ENCODE peak calls at places on chromosomes 11 and 22, in five cellular contexts. One of them, this sample, is unnamed.
A peak's percentile ranks its signal among the peaks of the same experiment; 100 is the strongest.

GRCh38 chr11:121895919-121896318 is 220.1 kb downstream of the BLID start:
- DNase-seq in heart left ventricle: no peak
- DNase-seq in trophoblast cell: no peak
- DNase-seq in stimulated activated CD8-positive, alpha-beta memory T cell treated with anti-CD3 and anti-CD28 coated beads, Interleukin-12 subunit alpha, Interleukin-12 subunit beta, amount 100 ng/mL, for 1 hour: no peak
- DNase-seq in activated CD8-positive, alpha-beta memory T cell treated with anti-CD3 and anti-CD28 coated beads, Interleukin-2, amount 50 U/mL, for 48 hours: no peak
- DNase-seq in this sample: no peak

GRCh38 chr11:12386745-12387144 is 9.4 kb downstream of the PARVA start:
- DNase-seq in heart left ventricle: no peak
- DNase-seq in activated CD8-positive, alpha-beta memory T cell treated with anti-CD3 and anti-CD28 coated beads, Interleukin-2, amount 50 U/mL, for 48 hours: no peak
- DNase-seq in stimulated activated CD8-positive, alpha-beta memory T cell treated with anti-CD3 and anti-CD28 coated beads, Interleukin-12 subunit alpha, Interleukin-12 subunit beta, amount 100 ng/mL, for 1 hour: no peak
- DNase-seq in trophoblast cell: no peak
- DNase-seq in this sample: no peak

GRCh38 chr22:46546466-46547178 is 9.2 kb upstream of the CELSR1 start:
- DNase-seq in stimulated activated CD8-positive, alpha-beta memory T cell treated with anti-CD3 and anti-CD28 coated beads, Interleukin-12 subunit alpha, Interleukin-12 subunit beta, amount 100 ng/mL, for 1 hour: no peak
- DNase-seq in heart left ventricle: peak; percentile 87
- DNase-seq in trophoblast cell: peak; percentile 43
- DNase-seq in activated CD8-positive, alpha-beta memory T cell treated with anti-CD3 and anti-CD28 coated beads, Interleukin-2, amount 50 U/mL, for 48 hours: no peak
- DNase-seq in this sample: peak; percentile 49

GRCh38 chr11:73344191-73344607 is 32.0 kb upstream of the RELT start:
- DNase-seq in trophoblast cell: no peak
- DNase-seq in stimulated activated CD8-positive, alpha-beta memory T cell treated with anti-CD3 and anti-CD28 coated beads, Interleukin-12 subunit alpha, Interleukin-12 subunit beta, amount 100 ng/mL, for 1 hour: no peak
- DNase-seq in activated CD8-positive, alpha-beta memory T cell treated with anti-CD3 and anti-CD28 coated beads, Interleukin-2, amount 50 U/mL, for 48 hours: no peak
- DNase-seq in heart left ventricle: peak; percentile 81
- DNase-seq in this sample: no peak

GRCh38 chr11:47998345-47998732 is 18.0 kb downstream of the PTPRJ start:
- DNase-seq in stimulated activated CD8-positive, alpha-beta memory T cell treated with anti-CD3 and anti-CD28 coated beads, Interleukin-12 subunit alpha, Interleukin-12 subunit beta, amount 100 ng/mL, for 1 hour: no peak
- DNase-seq in trophoblast cell: no peak
- DNase-seq in heart left ventricle: no peak
- DNase-seq in activated CD8-positive, alpha-beta memory T cell treated with anti-CD3 and anti-CD28 coated beads, Interleukin-2, amount 50 U/mL, for 48 hours: no peak
- DNase-seq in this sample: no peak

GRCh38 chr11:10878408-10879214 is 20.8 kb upstream of the ZBED5 start:
- DNase-seq in stimulated activated CD8-positive, alpha-beta memory T cell treated with anti-CD3 and anti-CD28 coated beads, Interleukin-12 subunit alpha, Interleukin-12 subunit beta, amount 100 ng/mL, for 1 hour: peak; percentile 9
- DNase-seq in activated CD8-positive, alpha-beta memory T cell treated with anti-CD3 and anti-CD28 coated beads, Interleukin-2, amount 50 U/mL, for 48 hours: no peak
- DNase-seq in trophoblast cell: no peak
- DNase-seq in heart left ventricle: no peak
- DNase-seq in this sample: no peak

GRCh38 chr11:62611705-62612365 is 740 bp downstream of the EML3 start:
- DNase-seq in stimulated activated CD8-positive, alpha-beta memory T cell treated with anti-CD3 and anti-CD28 coated beads, Interleukin-12 subunit alpha, Interleukin-12 subunit beta, amount 100 ng/mL, for 1 hour: no peak
- DNase-seq in activated CD8-positive, alpha-beta memory T cell treated with anti-CD3 and anti-CD28 coated beads, Interleukin-2, amount 50 U/mL, for 48 hours: peak; percentile 80
- DNase-seq in heart left ventricle: peak; percentile 66
- DNase-seq in trophoblast cell: no peak
- DNase-seq in this sample: peak; percentile 65

GRCh38 chr11:41522899-41523672 is 63.6 kb upstream of the LRRC4C start:
- DNase-seq in stimulated activated CD8-positive, alpha-beta memory T cell treated with anti-CD3 and anti-CD28 coated beads, Interleukin-12 subunit alpha, Interleukin-12 subunit beta, amount 100 ng/mL, for 1 hour: no peak
- DNase-seq in trophoblast cell: no peak
- DNase-seq in heart left ventricle: no peak
- DNase-seq in activated CD8-positive, alpha-beta memory T cell treated with anti-CD3 and anti-CD28 coated beads, Interleukin-2, amount 50 U/mL, for 48 hours: no peak
- DNase-seq in this sample: no peak

GRCh38 chr11:112050721-112051120 is 23.1 kb downstream of the PIH1D2 start:
- DNase-seq in trophoblast cell: no peak
- DNase-seq in heart left ventricle: no peak
- DNase-seq in stimulated activated CD8-positive, alpha-beta memory T cell treated with anti-CD3 and anti-CD28 coated beads, Interleukin-12 subunit alpha, Interleukin-12 subunit beta, amount 100 ng/mL, for 1 hour: no peak
- DNase-seq in activated CD8-positive, alpha-beta memory T cell treated with anti-CD3 and anti-CD28 coated beads, Interleukin-2, amount 50 U/mL, for 48 hours: no peak
- DNase-seq in this sample: no peak

GRCh38 chr11:1559103-1559951 is 12.7 kb downstream of the DUSP8 start:
- DNase-seq in heart left ventricle: peak; percentile 91
- DNase-seq in trophoblast cell: no peak
- DNase-seq in activated CD8-positive, alpha-beta memory T cell treated with anti-CD3 and anti-CD28 coated beads, Interleukin-2, amount 50 U/mL, for 48 hours: no peak
- DNase-seq in stimulated activated CD8-positive, alpha-beta memory T cell treated with anti-CD3 and anti-CD28 coated beads, Interleukin-12 subunit alpha, Interleukin-12 subunit beta, amount 100 ng/mL, for 1 hour: no peak
- DNase-seq in this sample: peak; percentile 52

GRCh38 chr11:59174664-59175033 is 2.7 kb downstream of the DTX4 start:
- DNase-seq in stimulated activated CD8-positive, alpha-beta memory T cell treated with anti-CD3 and anti-CD28 coated beads, Interleukin-12 subunit alpha, Interleukin-12 subunit beta, amount 100 ng/mL, for 1 hour: no peak
- DNase-seq in activated CD8-positive, alpha-beta memory T cell treated with anti-CD3 and anti-CD28 coated beads, Interleukin-2, amount 50 U/mL, for 48 hours: no peak
- DNase-seq in trophoblast cell: peak; percentile 91
- DNase-seq in heart left ventricle: no peak
- DNase-seq in this sample: no peak

GRCh38 chr22:47901911-47902310 is 1139.5 kb downstream of the TBC1D22A start:
- DNase-seq in activated CD8-positive, alpha-beta memory T cell treated with anti-CD3 and anti-CD28 coated beads, Interleukin-2, amount 50 U/mL, for 48 hours: no peak
- DNase-seq in trophoblast cell: no peak
- DNase-seq in heart left ventricle: no peak
- DNase-seq in stimulated activated CD8-positive, alpha-beta memory T cell treated with anti-CD3 and anti-CD28 coated beads, Interleukin-12 subunit alpha, Interleukin-12 subunit beta, amount 100 ng/mL, for 1 hour: no peak
- DNase-seq in this sample: no peak

GRCh38 chr11:117221775-117222517 is 9.9 kb downstream of the PCSK7 start:
- DNase-seq in activated CD8-positive, alpha-beta memory T cell treated with anti-CD3 and anti-CD28 coated beads, Interleukin-2, amount 50 U/mL, for 48 hours: no peak
- DNase-seq in heart left ventricle: no peak
- DNase-seq in trophoblast cell: no peak
- DNase-seq in stimulated activated CD8-positive, alpha-beta memory T cell treated with anti-CD3 and anti-CD28 coated beads, Interleukin-12 subunit alpha, Interleukin-12 subunit beta, amount 100 ng/mL, for 1 hour: no peak
- DNase-seq in this sample: no peak

GRCh38 chr11:72015511-72016061 is 16.9 kb downstream of the IL18BP start:
- DNase-seq in trophoblast cell: peak; percentile 43
- DNase-seq in activated CD8-positive, alpha-beta memory T cell treated with anti-CD3 and anti-CD28 coated beads, Interleukin-2, amount 50 U/mL, for 48 hours: peak; percentile 39
- DNase-seq in stimulated activated CD8-positive, alpha-beta memory T cell treated with anti-CD3 and anti-CD28 coated beads, Interleukin-12 subunit alpha, Interleukin-12 subunit beta, amount 100 ng/mL, for 1 hour: no peak
- DNase-seq in heart left ventricle: no peak
- DNase-seq in this sample: no peak

This sample was measured in ecto neural progenitor cell.